ENCODE peak calls at places on chromosomes 16 and 17, in eight cellular contexts. G is endodermal cell, W is mammary epithelial cell, L is neural progenitor cell, E is Panc1, D is tibial nerve, P is fibroblast of lung, K is thoracic aorta. I is an unnamed sample. For H3K36me3 and H3K27me3, the result is how much of the 10 kb centered on the place peaks cover.

GRCh38 chr16:2992383-2993081 is 12.3 kb upstream of the PKMYT1 start:
- DNase-seq in D (no peak), G (no peak), W (peak), L (no peak), K (no peak), E (no peak), P (no peak), I (no peak)

GRCh38 chr16:8946544-8946943 is 17.2 kb downstream of the USP7 start:
- DNase-seq in K (no peak), W (no peak), E (no peak), P (no peak), D (no peak), L (no peak), G (peak), I (no peak)

GRCh38 chr17:2710804-2711607 is 558 bp downstream of the CLUH start:
- DNase-seq in L (peak), W (peak), D (no peak), P (no peak), G (peak), K (no peak), E (no peak), I (peak)

GRCh38 chr17:37607637-37608368 is 1.4 kb downstream of the SYNRG start:
- DNase-seq in G (no peak), W (no peak), E (no peak), L (peak), P (no peak), D (no peak), K (no peak), I (peak)

GRCh38 chr17:68456529-68457167 is 648 bp downstream of the WIPI1 start:
- DNase-seq in D (peak), L (peak), G (peak), P (peak), E (no peak), K (peak), W (peak), I (no peak)

GRCh38 chr17:82528484-82529265 is 9.1 kb downstream of the FOXK2 start:
- DNase-seq in L (peak), D (no peak), W (peak), P (peak), E (peak), K (peak), G (peak), I (no peak)

GRCh38 chr16:280005-280421 is 378 bp upstream of the ARHGDIG start:
- DNase-seq in K (no peak), P (no peak), L (peak), D (no peak), E (no peak), W (no peak), G (peak), I (no peak)

GRCh38 chr17:6286239-6286638 is 148.7 kb downstream of the AIPL1 start:
- DNase-seq in K (no peak), D (no peak), E (no peak), W (peak), L (no peak), G (peak), P (no peak), I (no peak)

GRCh38 chr17:3659541-3660111 is 8.8 kb downstream of the TAX1BP3 start:
- DNase-seq in E (no peak), K (peak), P (peak), L (no peak), D (peak), W (peak), G (peak), I (no peak)

GRCh38 chr17:81832608-81833159 is 407 bp downstream of the MCRIP1 start:
- DNase-seq in P (peak), E (no peak), G (no peak), D (peak), W (peak), K (no peak), L (no peak), I (no peak)

GRCh38 chr17:73232587-73233373 is 28.9 kb downstream of the CPSF4L start:
- DNase-seq in W (peak), D (no peak), P (peak), E (no peak), K (no peak), L (peak), G (no peak), I (no peak)

GRCh38 chr17:81685108-81685507 is 1.3 kb downstream of the HGS start:
- DNase-seq in E (no peak), W (peak), D (no peak), K (no peak), P (peak), G (peak), L (no peak), I (no peak)

GRCh38 chr16:1259760-1260068 is 3.8 kb downstream of the TPSD1 start:
- DNase-seq in L (no peak), G (no peak), P (no peak), E (no peak), W (no peak), D (no peak), K (no peak), I (no peak)

GRCh38 chr17:21676281-21677111 is 15.8 kb upstream of the KCNJ18 start:
- DNase-seq in K (no peak), W (no peak), D (no peak), E (no peak), L (no peak), G (no peak), P (no peak), I (no peak)

GRCh38 chr16:85005278-85006069 is 5.9 kb downstream of the ZDHHC7 start:
- DNase-seq in W (peak), E (no peak), D (peak), L (no peak), P (peak), G (no peak), K (no peak), I (no peak)

GRCh38 chr17:80195671-80196529 is 24.2 kb downstream of the SGSH start:
- DNase-seq in E (peak), D (no peak), K (no peak), W (no peak), L (peak), P (no peak), G (peak), I (no peak)

GRCh38 chr17:60151355-60151754 is 1.6 kb downstream of the CA4 start:
- DNase-seq in E (no peak), K (no peak), P (no peak), G (peak), D (no peak), L (no peak), W (no peak), I (no peak)

GRCh38 chr17:12765544-12765943 is 23.8 kb upstream of the ARHGAP44 start:
- DNase-seq in E (no peak), P (peak), D (no peak), K (peak), W (peak), L (no peak), G (no peak), I (no peak)

GRCh38 chr17:17511293-17511741 is 15.1 kb upstream of the RASD1 start:
- DNase-seq in W (no peak), L (no peak), E (no peak), K (no peak), P (no peak), D (no peak), G (no peak), I (no peak)

GRCh38 chr16:11328172-11329079 is 16.8 kb upstream of the RMI2 start:
- DNase-seq in K (no peak), E (peak), W (peak), P (peak), G (peak), L (peak), D (peak), I (peak)

GRCh38 chr17:74833501-74834361 is 26.0 kb downstream of the GRIN2C start:
- DNase-seq in W (peak), K (no peak), D (peak), E (no peak), G (no peak), P (peak), L (peak), I (no peak)

GRCh38 chr17:78049609-78050008 is 78.9 kb downstream of the TMC6 start:
- DNase-seq in K (no peak), W (no peak), E (no peak), G (no peak), D (no peak), L (no peak), P (no peak), I (no peak)
- H3K36me3 ChIP-seq in K (under half), W (under half), E (under half), G (under half), D (half or more), L (under half), P (under half), I (under half)

DNA sequence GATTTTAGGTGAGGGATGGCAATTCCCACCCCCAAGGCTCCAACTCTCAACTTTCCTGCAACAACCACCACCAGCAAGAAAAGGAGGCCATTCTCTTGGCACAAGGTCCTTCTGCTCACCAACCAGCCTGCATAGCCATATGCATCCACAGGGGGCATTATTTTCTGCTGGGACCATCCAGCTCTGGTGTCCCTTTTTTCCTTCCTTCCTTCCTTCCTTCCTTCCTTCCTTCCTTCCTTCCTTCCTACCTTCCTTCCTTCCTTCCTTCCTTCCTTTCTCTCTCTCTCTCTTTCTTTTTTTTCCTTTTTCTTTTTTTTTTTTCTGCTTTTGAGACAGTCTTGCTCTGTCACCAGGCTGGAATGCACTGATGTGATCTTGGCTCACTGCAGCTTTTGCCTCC is 21.1 kb upstream of the COX10 start:
- DNase-seq in D (no peak), L (peak), K (no peak), W (no peak), G (peak), E (no peak), P (no peak), I (no peak)
- TF ChIP-seq CTCF in D (peak), L (peak), K (no peak), W (peak), G (peak), E (peak), P (no peak), I (peak)

DNA sequence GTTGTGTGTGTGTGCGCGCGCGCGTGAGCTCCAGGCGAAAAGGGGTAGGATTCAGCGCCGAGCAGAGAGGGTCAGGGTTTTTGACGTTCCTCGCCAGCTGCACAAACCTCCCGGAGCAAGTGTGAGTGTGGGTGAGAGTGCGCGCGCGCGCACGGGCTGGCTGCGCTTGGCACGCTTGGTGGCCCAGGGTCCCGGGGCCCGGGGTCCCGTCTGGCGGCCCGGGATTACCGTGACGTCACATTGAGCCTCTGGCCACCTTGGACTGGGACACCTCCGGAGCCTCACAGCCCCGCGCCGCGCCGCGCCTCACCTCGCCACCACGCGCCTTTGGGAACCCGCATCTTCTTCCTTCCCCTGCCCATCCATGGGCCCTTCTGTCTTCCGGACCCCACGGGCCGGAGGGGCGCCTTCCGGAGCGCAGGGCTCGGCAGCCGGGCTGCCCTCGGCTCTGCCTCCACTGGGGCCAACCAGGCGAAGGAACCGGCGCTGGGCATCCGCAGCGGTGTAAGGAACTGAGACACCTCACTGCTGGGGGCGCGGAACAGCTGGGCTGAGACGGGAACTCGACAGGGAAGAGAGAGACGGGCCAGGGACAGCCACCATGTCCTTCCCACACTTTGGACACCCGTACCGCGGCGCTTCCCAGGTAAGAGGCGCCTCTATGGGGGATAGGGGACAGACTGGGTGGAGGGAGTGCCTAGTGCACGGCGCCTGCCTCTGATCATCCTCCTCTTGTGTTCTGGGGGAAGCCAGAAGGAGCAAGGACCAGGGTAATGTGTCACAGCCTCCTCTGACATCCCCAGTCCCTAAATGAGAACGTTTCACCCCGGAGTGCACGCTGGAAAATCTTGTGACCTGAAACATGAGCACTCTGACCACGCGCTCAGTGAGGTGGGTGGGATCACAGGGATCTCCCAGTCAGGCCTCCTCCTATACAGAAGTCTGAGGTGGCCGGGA is 766 bp downstream of the IRX6 start:
- DNase-seq in D (no peak), E (no peak), W (peak), P (peak), G (peak), K (no peak), L (peak), I (no peak)
- H3K27me3 ChIP-seq in D (under half), E (under half), W (under half), P (under half), G (half or more), K (under half), L (half or more), I (under half)

DNA sequence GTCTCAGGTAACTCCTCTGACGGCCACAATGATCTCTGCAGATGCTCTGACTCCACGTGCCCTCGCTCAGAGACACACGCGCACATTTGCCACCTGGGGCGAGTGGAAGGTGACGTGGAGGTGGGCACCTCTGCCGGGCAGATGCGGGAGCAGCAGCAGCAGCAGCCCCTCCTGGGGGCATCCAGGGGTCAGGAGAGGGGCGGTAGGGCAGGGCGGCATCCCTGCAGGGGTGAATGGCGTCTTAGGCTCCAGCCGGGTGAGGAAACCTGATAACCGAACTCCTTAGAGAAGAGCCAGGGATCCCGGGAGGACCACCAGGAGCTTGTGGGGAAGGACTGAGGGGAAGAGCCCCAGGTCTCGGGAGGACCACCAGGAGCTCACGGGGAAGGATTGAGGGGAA is 34.6 kb upstream of the CDH15 start:
- DNase-seq in P (no peak), W (no peak), D (no peak), G (no peak), K (no peak), E (no peak), L (no peak), I (peak)
- H3K36me3 ChIP-seq in P (under half), W (under half), D (half or more), G (under half), K (under half), E (under half), L (under half), I (under half)

GRCh38 chr16:83199012-83199411 is 572.2 kb downstream of the CDH13 start:
- DNase-seq in G (no peak), D (no peak), P (no peak), W (no peak), K (no peak), L (no peak), E (no peak), I (no peak)

GRCh38 chr16:83205896-83206295 is 579.1 kb downstream of the CDH13 start:
- DNase-seq in W (peak), E (no peak), P (peak), D (no peak), G (no peak), K (no peak), L (no peak), I (no peak)

GRCh38 chr16:83200005-83200779 is 573.4 kb downstream of the CDH13 start:
- DNase-seq in E (no peak), L (peak), D (no peak), W (peak), K (no peak), G (peak), P (peak), I (no peak)
- TF ChIP-seq CTCF in E (peak), L (peak), D (no peak), W (no peak), K (no peak), G (peak), P (no peak), I (no peak)

DNA sequence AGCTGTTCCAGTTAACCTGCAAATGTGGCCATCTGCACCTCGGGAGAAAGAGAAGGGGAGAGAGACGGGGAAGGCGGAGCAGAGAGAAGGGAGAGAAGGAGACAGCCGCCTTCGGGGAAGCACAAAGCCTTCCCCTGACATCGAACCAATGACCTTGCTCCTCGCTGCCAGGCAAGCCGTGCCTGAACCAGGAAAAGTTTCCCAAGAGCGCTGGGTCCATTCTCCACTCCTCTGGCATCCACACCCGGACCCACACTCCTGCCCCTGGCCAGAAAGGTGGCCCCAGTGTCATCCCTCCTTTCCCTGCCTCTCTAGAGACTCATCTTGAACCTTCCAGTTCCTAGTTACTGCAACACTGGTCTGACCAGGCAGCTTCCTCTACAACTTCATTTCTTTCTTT is 175.0 kb downstream of the C16orf78 start:
- DNase-seq in K (no peak), D (no peak), W (no peak), E (no peak), G (no peak), P (no peak), L (no peak), I (no peak)
- H3K27me3 ChIP-seq in K (under half), D (under half), W (under half), E (under half), G (under half), P (under half), L (under half), I (under half)

I was measured in GM06990.